ENCODE peak calls at places on chromosomes 2 and 18, in five cellular contexts. X, B, Y, C and Z are unnamed samples.

GRCh38 chr18:40293311-40293710 is 1661.7 kb upstream of the PIK3C3 start:
- DNase-seq in X (no peak), B (no peak), Y (no peak), C (no peak), Z (no peak)

GRCh38 chr18:73839441-73839840 is 308.2 kb downstream of the FBXO15 start:
- DNase-seq in X (no peak), B (no peak), Y (no peak), C (peak), Z (no peak)

GRCh38 chr2:121910139-121910538 is 154.7 kb downstream of the TSN start:
- DNase-seq in X (no peak), B (peak), Y (no peak), C (no peak), Z (no peak)

GRCh38 chr2:136116813-136117390 is 1.0 kb downstream of the CXCR4 start:
- DNase-seq in X (peak), B (no peak), Y (peak), C (no peak), Z (no peak)

GRCh38 chr18:8301427-8302172 is 307.6 kb upstream of the RAB12 start:
- DNase-seq in X (no peak), B (peak), Y (no peak), C (no peak), Z (no peak)

GRCh38 chr2:11749646-11750349 is 3.4 kb downstream of the LPIN1 start:
- DNase-seq in X (no peak), B (peak), Y (no peak), C (peak), Z (no peak)

GRCh38 chr2:48144777-48145176 is 238.5 kb upstream of the FBXO11 start:
- DNase-seq in X (no peak), B (no peak), Y (no peak), C (peak), Z (no peak)

GRCh38 chr2:182463760-182464159 is 36.9 kb upstream of the PDE1A start:
- DNase-seq in X (no peak), B (no peak), Y (no peak), C (no peak), Z (no peak)

GRCh38 chr2:109336296-109336695 is 207.3 kb downstream of the SH3RF3 start:
- DNase-seq in X (no peak), B (no peak), Y (no peak), C (no peak), Z (no peak)

GRCh38 chr2:32246911-32247310 is 17.8 kb downstream of the NLRC4 start:
- DNase-seq in X (no peak), B (no peak), Y (no peak), C (no peak), Z (no peak)

GRCh38 chr2:28185881-28186280 is 206.8 kb upstream of the FOSL2 start:
- DNase-seq in X (no peak), B (peak), Y (no peak), C (peak), Z (no peak)

GRCh38 chr2:84889332-84889731 is 8.4 kb upstream of the TRABD2A start:
- DNase-seq in X (no peak), B (no peak), Y (no peak), C (no peak), Z (peak)

GRCh38 chr2:110807520-110807919 is 75.1 kb downstream of the ACOXL start:
- DNase-seq in X (no peak), B (peak), Y (no peak), C (no peak), Z (no peak)

GRCh38 chr2:54073796-54074195 is 41.6 kb upstream of the ACYP2 start:
- DNase-seq in X (no peak), B (peak), Y (no peak), C (no peak), Z (peak)

GRCh38 chr2:224151161-224151560 is 112.1 kb upstream of the SERPINE2 start:
- DNase-seq in X (no peak), B (peak), Y (no peak), C (peak), Z (no peak)

GRCh38 chr2:71001592-71002570 is 7.2 kb upstream of the TEX261 start:
- DNase-seq in X (peak), B (no peak), Y (peak), C (no peak), Z (peak)

GRCh38 chr2:17231425-17231965 is 286.7 kb downstream of the RAD51AP2 start:
- DNase-seq in X (no peak), B (no peak), Y (no peak), C (no peak), Z (no peak)

GRCh38 chr2:212912445-212913103 is 238.8 kb downstream of the IKZF2 start:
- DNase-seq in X (no peak), B (peak), Y (no peak), C (peak), Z (peak)

GRCh38 chr2:174492963-174493431 is 6.2 kb upstream of the GPR155 start:
- DNase-seq in X (no peak), B (no peak), Y (no peak), C (no peak), Z (no peak)

GRCh38 chr18:45321520-45321919 is 293.8 kb upstream of the SLC14A2 start:
- DNase-seq in X (no peak), B (no peak), Y (no peak), C (no peak), Z (no peak)

DNA sequence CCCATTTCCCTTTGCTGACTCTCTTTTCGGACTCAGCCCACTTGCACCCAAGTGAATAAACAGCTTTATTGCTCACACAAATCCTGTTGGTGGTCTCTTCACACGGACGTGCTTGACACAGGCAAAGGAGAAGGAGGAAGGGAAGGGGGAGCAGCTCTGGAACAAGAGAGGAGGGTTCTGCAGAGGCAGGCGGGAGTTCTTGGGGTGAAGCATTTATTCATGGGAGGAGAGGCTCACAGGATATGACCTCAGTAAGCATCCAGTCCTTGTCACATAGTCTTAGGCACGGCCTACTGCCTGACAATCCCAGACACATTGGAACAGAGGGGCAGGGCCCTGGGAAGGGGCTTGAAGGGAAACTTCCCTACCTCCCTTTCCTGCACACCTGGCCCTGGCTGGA is 171.7 kb upstream of the HS6ST1 start:
- DNase-seq in X (no peak), B (no peak), Y (peak), C (no peak), Z (no peak)
- H3K4me3 ChIP-seq in X (no peak), B (no peak), Y (no peak), C (no peak), Z (no peak)

DNA sequence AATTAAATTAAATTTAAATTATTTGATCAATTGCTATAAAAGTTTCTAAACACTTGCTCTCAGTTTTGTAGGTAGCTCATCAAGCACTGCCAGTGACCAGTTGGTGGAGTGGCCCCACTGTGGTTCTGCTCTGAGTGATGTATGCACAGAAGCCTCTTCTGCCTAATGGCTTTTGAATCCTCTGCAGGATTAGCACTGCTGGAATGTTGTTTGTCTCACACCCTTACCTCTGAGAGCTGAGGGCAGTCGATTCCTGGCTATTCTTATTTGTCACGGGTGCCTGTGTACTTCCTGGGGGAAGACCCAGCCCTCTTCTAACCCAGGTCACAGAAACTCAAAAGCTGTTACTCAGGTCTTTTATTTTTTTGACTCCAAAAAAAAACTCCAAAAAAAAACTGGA is 9.5 kb downstream of the CAPN14 start:
- DNase-seq in X (peak), B (no peak), Y (peak), C (no peak), Z (peak)
- H2BK120ac ChIP-seq in X (no peak), B (no peak), Y (no peak), C (no peak), Z (no peak)

DNA sequence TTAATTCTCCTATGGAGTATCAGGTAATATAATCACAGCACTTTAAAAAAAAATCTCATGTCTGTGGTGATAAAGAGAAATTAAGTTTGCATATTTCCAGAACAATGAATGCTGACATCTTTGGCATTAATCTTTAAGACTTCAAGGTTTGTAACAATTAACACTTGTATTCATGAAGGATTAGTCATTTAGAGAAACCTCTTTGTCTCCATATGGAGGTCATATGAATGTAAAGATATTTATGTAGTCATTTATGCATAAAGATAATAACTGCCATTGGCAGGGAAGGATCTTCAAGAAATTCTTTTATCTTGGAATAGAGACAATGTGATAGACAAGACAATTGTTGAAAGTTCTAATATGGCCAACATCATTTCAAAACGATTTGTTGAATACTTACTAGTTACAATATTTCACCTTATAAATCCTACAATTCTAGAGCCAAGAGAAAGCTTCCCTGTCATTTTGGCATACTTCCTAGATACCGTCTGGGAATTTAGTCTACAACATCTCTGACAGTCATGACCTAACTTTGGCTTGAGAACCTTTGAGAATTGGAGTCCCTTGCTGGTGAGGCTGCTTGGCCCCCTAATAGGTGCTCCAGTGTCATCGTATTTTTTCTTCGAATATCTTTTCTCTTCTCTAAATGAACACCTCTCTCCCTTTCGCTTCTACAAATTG is 33.6 kb downstream of the RASGRP3 start:
- DNase-seq in X (no peak), B (peak), Y (no peak), C (no peak), Z (no peak)
- H2AFZ ChIP-seq in X (no peak), B (no peak), Y (no peak), C (no peak), Z (no peak)

GRCh38 chr2:65638438-65638837 is 206.0 kb upstream of the SPRED2 start:
- DNase-seq in X (no peak), B (no peak), Y (no peak), C (no peak), Z (no peak)
- H3K4me3 ChIP-seq in X (no peak), B (no peak), Y (no peak), C (no peak), Z (no peak)